ENCODE peak calls at places on chromosome 21, in eight cellular contexts. H, T, J, R, Z, Q, F and Y are unnamed samples.

GRCh38 chr21:44713846-44714245 is 2.5 kb upstream of the TSPEAR start:
- DNase-seq in H (no peak), T (no peak), J (no peak), R (no peak), Z (peak), Q (no peak), F (no peak), Y (no peak)

GRCh38 chr21:44927587-44928461 is 7.1 kb upstream of the ITGB2 start:
- DNase-seq in H (no peak), T (peak), J (peak), R (no peak), Z (no peak), Q (no peak), F (peak), Y (peak)

GRCh38 chr21:39454949-39455668 is 3.3 kb downstream of the SH3BGR start:
- DNase-seq in H (no peak), T (no peak), J (no peak), R (no peak), Z (no peak), Q (no peak), F (no peak), Y (no peak)

GRCh38 chr21:44360174-44360573 is 6.8 kb downstream of the TRPM2 start:
- DNase-seq in H (no peak), T (no peak), J (peak), R (no peak), Z (no peak), Q (no peak), F (no peak), Y (peak)

GRCh38 chr21:16579538-16579937 is 849.8 kb downstream of the USP25 start:
- DNase-seq in H (no peak), T (peak), J (no peak), R (no peak), Z (no peak), Q (no peak), F (no peak), Y (no peak)

GRCh38 chr21:44711327-44712202 is at the start of gene TSPEAR:
- DNase-seq in H (no peak), T (no peak), J (no peak), R (no peak), Z (no peak), Q (peak), F (no peak), Y (no peak)

GRCh38 chr21:45470087-45470515 is 65.1 kb downstream of the COL18A1 start:
- DNase-seq in H (no peak), T (no peak), J (peak), R (no peak), Z (no peak), Q (no peak), F (no peak), Y (no peak)

GRCh38 chr21:26224351-26224750 is 53.8 kb upstream of the APP start:
- DNase-seq in H (no peak), T (no peak), J (no peak), R (no peak), Z (no peak), Q (no peak), F (no peak), Y (no peak)

GRCh38 chr21:28776251-28776650 is 216.4 kb downstream of the LTN1 start:
- DNase-seq in H (no peak), T (peak), J (no peak), R (no peak), Z (no peak), Q (no peak), F (no peak), Y (no peak)

GRCh38 chr21:46226146-46226545 is 2.4 kb downstream of the LSS start:
- DNase-seq in H (no peak), T (peak), J (no peak), R (no peak), Z (peak), Q (no peak), F (no peak), Y (no peak)

GRCh38 chr21:17105972-17106371 is 406.9 kb upstream of the CXADR start:
- DNase-seq in H (no peak), T (no peak), J (no peak), R (no peak), Z (no peak), Q (no peak), F (no peak), Y (no peak)

GRCh38 chr21:15365751-15366392 is 301.1 kb upstream of the NRIP1 start:
- DNase-seq in H (no peak), T (no peak), J (no peak), R (no peak), Z (no peak), Q (no peak), F (no peak), Y (no peak)

GRCh38 chr21:28754127-28754611 is 238.5 kb downstream of the LTN1 start:
- DNase-seq in H (no peak), T (peak), J (no peak), R (no peak), Z (no peak), Q (no peak), F (no peak), Y (no peak)

GRCh38 chr21:45033791-45034555 is 40.4 kb upstream of the ADARB1 start:
- DNase-seq in H (no peak), T (peak), J (peak), R (no peak), Z (peak), Q (no peak), F (no peak), Y (no peak)

GRCh38 chr21:45981641-45982255 is at the start of gene COL6A1:
- DNase-seq in H (peak), T (peak), J (peak), R (peak), Z (peak), Q (peak), F (peak), Y (peak)

GRCh38 chr21:38852278-38852677 is 46.5 kb downstream of the ETS2 start:
- DNase-seq in H (no peak), T (peak), J (no peak), R (no peak), Z (no peak), Q (no peak), F (no peak), Y (no peak)

GRCh38 chr21:45995686-45996179 is 14.2 kb downstream of the COL6A1 start:
- DNase-seq in H (no peak), T (no peak), J (peak), R (peak), Z (no peak), Q (no peak), F (no peak), Y (no peak)

GRCh38 chr21:14215971-14216621 is at the start of gene RBM11:
- DNase-seq in H (peak), T (peak), J (peak), R (peak), Z (peak), Q (peak), F (peak), Y (peak)

GRCh38 chr21:28906236-28906635 is 86.4 kb downstream of the LTN1 start:
- DNase-seq in H (no peak), T (no peak), J (no peak), R (no peak), Z (no peak), Q (no peak), F (no peak), Y (no peak)

GRCh38 chr21:38388219-38388618 is 110.1 kb downstream of the ERG start:
- DNase-seq in H (no peak), T (peak), J (no peak), R (no peak), Z (no peak), Q (no peak), F (no peak), Y (no peak)

GRCh38 chr21:23743821-23744220 is 1863.5 kb downstream of the MRPL39 start:
- DNase-seq in H (no peak), T (no peak), J (no peak), R (no peak), Z (no peak), Q (no peak), F (no peak), Y (no peak)

GRCh38 chr21:23740463-23740862 is 1866.8 kb downstream of the MRPL39 start:
- DNase-seq in H (no peak), T (no peak), J (no peak), R (no peak), Z (no peak), Q (no peak), F (no peak), Y (no peak)
- TF ChIP-seq CTCF in H (no peak), T (no peak), J (no peak), R (no peak), Z (no peak), Q (no peak), F (no peak), Y (no peak)

GRCh38 chr21:27475363-27475955 is 508.6 kb upstream of the ADAMTS5 start:
- DNase-seq in H (no peak), T (no peak), J (no peak), R (no peak), Z (no peak), Q (no peak), F (no peak), Y (no peak)

GRCh38 chr21:27477321-27477720 is 510.4 kb upstream of the ADAMTS5 start:
- DNase-seq in H (no peak), T (no peak), J (no peak), R (no peak), Z (no peak), Q (no peak), F (no peak), Y (no peak)

GRCh38 chr21:27480841-27481261 is 514.0 kb upstream of the ADAMTS5 start:
- DNase-seq in H (no peak), T (peak), J (no peak), R (no peak), Z (no peak), Q (no peak), F (no peak), Y (no peak)

DNA sequence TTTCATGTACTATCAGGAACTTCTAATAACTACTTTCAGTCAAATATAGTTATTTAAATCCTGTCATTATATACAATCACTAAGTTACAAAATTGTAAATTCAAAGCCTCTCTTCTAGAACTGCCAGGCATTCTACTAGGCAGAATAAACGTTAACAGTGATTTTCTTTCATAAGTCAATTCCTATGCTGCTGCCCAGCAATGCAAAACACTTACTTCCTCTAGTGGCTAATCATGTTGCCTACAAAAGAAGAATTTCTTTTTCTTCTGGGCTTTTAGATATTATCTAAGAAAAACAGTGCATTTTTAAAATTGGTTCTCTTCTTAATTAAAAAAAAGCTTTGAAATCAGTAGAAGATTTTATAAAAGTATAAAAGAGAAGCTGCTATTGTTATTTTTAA is 509.8 kb upstream of the ADAMTS5 start:
- DNase-seq in H (no peak), T (peak), J (no peak), R (no peak), Z (peak), Q (no peak), F (no peak), Y (no peak)
- TF ChIP-seq CTCF in H (peak), T (peak), J (no peak), R (no peak), Z (peak), Q (no peak), F (no peak), Y (no peak)

GRCh38 chr21:20971296-20971921 is 26.8 kb upstream of the NCAM2 start:
- DNase-seq in H (no peak), T (peak), J (no peak), R (peak), Z (peak), Q (peak), F (peak), Y (no peak)
- TF ChIP-seq CTCF in H (peak), T (peak), J (no peak), R (peak), Z (peak), Q (peak), F (no peak), Y (no peak)

GRCh38 chr21:42279341-42279871 is 35.8 kb downstream of the TFF3 start:
- DNase-seq in H (no peak), T (no peak), J (no peak), R (no peak), Z (no peak), Q (no peak), F (no peak), Y (no peak)

GRCh38 chr21:42277593-42277992 is 37.6 kb downstream of the TFF3 start:
- DNase-seq in H (no peak), T (no peak), J (no peak), R (no peak), Z (no peak), Q (no peak), F (no peak), Y (no peak)

GRCh38 chr21:42276076-42276475 is 39.1 kb downstream of the TFF3 start:
- DNase-seq in H (no peak), T (no peak), J (peak), R (no peak), Z (no peak), Q (no peak), F (no peak), Y (no peak)

GRCh38 chr21:42278750-42279149 is 36.5 kb downstream of the TFF3 start:
- DNase-seq in H (no peak), T (no peak), J (peak), R (no peak), Z (no peak), Q (no peak), F (no peak), Y (no peak)

DNA sequence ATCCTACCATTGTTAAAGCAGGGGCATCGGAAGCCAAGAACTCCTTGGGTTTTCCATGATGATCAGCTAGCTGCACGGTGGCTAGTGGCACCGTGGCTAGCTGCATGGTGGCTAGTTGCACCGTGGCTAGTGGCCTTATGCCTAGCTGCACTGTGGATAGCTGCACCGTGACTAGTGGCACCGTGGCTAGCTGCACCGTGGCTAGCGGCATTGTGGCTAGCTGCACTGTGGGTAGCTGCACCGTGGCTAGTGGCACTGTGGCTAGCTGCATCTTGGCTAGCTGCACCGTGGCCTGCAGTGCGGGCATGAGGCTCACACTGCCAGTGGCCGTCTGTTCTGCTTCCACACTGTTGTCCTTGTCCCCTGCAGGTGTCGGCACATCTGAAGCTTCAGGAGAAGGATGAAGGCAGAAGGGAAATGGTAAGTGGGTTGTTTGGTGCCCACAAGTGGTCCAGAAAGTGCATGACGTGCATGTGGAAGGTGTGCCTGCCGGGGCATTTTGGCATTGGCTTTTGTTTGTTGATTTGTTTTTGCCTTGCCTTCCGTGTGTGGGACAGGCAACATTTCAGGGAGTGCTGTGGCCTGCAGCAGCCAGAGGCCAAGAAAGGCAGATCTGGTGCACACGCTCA is 38.6 kb downstream of the TFF3 start:
- DNase-seq in H (no peak), T (no peak), J (peak), R (no peak), Z (no peak), Q (no peak), F (no peak), Y (no peak)
- TF ChIP-seq CTCF in H (peak), T (no peak), J (no peak), R (no peak), Z (no peak), Q (peak), F (no peak), Y (no peak)

GRCh38 chr21:34670962-34671348 is 2.2 kb downstream of the CLIC6 start:
- DNase-seq in H (no peak), T (no peak), J (no peak), R (no peak), Z (no peak), Q (peak), F (peak), Y (no peak)
- TF ChIP-seq CTCF in H (peak), T (no peak), J (no peak), R (peak), Z (no peak), Q (peak), F (no peak), Y (peak)

GRCh38 chr21:33686386-33686785 is 44.1 kb downstream of the ITSN1 start:
- DNase-seq in H (no peak), T (no peak), J (no peak), R (no peak), Z (no peak), Q (no peak), F (no peak), Y (no peak)
- TF ChIP-seq CTCF in H (no peak), T (no peak), J (no peak), R (no peak), Z (no peak), Q (no peak), F (no peak), Y (no peak)

GRCh38 chr21:37220433-37220980 is 46.6 kb downstream of the VPS26C start:
- DNase-seq in H (no peak), T (peak), J (no peak), R (no peak), Z (peak), Q (no peak), F (peak), Y (no peak)
- TF ChIP-seq CTCF in H (no peak), T (peak), J (no peak), R (no peak), Z (peak), Q (no peak), F (no peak), Y (no peak)

DNA sequence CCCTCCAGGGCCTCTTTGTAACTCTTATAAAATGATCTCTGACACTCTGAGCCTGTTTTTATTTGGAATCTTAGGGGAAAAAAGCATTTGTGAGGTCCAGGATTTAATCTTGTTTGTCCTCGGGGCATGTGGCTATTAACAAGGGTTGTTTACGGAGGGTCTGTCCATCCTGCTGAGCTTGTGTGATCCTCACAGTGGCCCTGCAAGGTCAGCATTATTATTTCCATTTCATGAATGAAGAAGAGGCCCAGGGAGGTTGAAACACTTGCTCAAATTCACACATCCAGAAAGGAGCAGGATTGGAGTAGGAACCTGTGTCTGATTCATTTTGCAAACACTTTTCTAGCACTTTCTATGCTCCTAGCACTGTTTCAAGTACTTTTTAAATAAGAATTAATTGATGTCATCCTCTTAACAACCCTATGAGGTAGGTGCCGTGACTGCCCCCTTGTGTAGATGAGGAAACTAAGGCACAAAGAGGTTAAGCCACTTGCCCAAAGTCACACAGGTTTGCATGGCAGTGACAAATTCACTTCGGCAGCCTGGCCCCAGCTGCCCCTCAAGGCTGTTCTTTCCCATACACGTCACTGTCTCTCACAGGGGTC is 178.9 kb downstream of the MIS18A start:
- DNase-seq in H (no peak), T (no peak), J (no peak), R (no peak), Z (no peak), Q (peak), F (no peak), Y (no peak)
- TF ChIP-seq CTCF in H (peak), T (no peak), J (no peak), R (no peak), Z (no peak), Q (peak), F (no peak), Y (no peak)